ENCODE peak calls at places on chromosomes 16 and 17, in four cellular contexts. R is H9, T is IMR-90, G is H1. P is an unnamed sample.

GRCh38 chr17:29710891-29711418 is 88.2 kb upstream of the CORO6 start:
- DNase-seq in T (peak; percentile 56), R (no peak), G (no peak), P (peak; percentile 65)

GRCh38 chr16:9311303-9311954 is 220.0 kb downstream of the HAPSTR1 start:
- DNase-seq in R (peak; percentile 78), T (no peak), G (peak; percentile 39), P (peak; percentile 73)

GRCh38 chr16:26969589-26970217 is 97.0 kb upstream of the C16orf82 start:
- DNase-seq in G (no peak), R (no peak), T (no peak), P (no peak)

GRCh38 chr16:19001788-19002187 is 18.1 kb downstream of the TMC7 start:
- DNase-seq in G (no peak), R (no peak), T (peak; percentile 46), P (no peak)

GRCh38 chr16:48961546-48961945 is 320.1 kb downstream of the CBLN1 start:
- DNase-seq in T (no peak), G (no peak), R (no peak), P (no peak)

GRCh38 chr16:8850279-8850885 is 18.4 kb downstream of the CARHSP1 start:
- DNase-seq in T (peak; percentile 87), G (no peak), R (peak; percentile 30), P (no peak)

GRCh38 chr17:74868908-74869255 is 3.9 kb downstream of the FDXR start:
- DNase-seq in R (no peak), T (no peak), G (no peak), P (no peak)

GRCh38 chr17:40343126-40344119 is 21.1 kb downstream of the GJD3 start:
- DNase-seq in G (no peak), R (no peak), T (no peak), P (no peak)

GRCh38 chr16:80129791-80130190 is 411.0 kb upstream of the DYNLRB2 start:
- DNase-seq in G (no peak), R (no peak), T (no peak), P (peak; percentile 95)

GRCh38 chr16:81817789-81818304 is 38.8 kb downstream of the PLCG2 start:
- DNase-seq in T (no peak), R (no peak), G (no peak), P (no peak)
- H3K4me1 ChIP-seq in T (no peaks in the 10 kb centered on the region), R (peaks cover 9% of the 10 kb centered on the region), G (peaks cover 7% of the 10 kb centered on the region), P (peaks cover 2% of the 10 kb centered on the region)

DNA sequence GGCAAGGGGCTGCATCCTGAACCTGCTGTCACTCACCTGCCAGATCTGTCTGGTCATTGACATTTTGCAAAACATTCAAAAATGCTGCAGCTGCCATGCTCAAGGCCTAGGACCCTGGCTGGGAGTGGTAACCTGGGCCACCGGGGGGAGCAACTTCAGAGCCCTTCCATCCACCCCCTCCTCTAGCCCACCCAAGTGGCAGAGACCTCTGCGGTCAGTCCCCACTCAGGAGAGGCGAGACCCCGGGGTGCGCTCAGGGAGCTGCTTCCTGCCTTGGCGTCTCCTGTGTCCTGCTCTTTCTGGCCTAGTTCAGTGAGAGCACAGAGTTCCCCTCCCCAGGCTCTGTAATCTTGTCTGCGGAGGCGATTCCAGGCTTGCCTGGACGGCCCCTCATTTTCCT is 108.8 kb downstream of the CCDC182 start:
- DNase-seq in T (no peak), R (no peak), G (no peak), P (no peak)
- H4K5ac ChIP-seq in T (no peak overlapping the region), R (no peak overlapping the region), G (no peak overlapping the region), P (no peak overlapping the region)

GRCh38 chr17:57603541-57603940 is 141.6 kb downstream of the CCDC182 start:
- DNase-seq in R (no peak), T (no peak), G (no peak), P (no peak)
- H3K4me1 ChIP-seq in R (peaks cover 3% of the 10 kb centered on the region), T (peaks cover 17% of the 10 kb centered on the region), G (peaks cover 6% of the 10 kb centered on the region), P (no peaks in the 10 kb centered on the region)

GRCh38 chr17:1039511-1040215 is 42.7 kb downstream of the TIMM22 start:
- DNase-seq in G (no peak), R (peak; percentile 62), T (no peak), P (peak; percentile 47)

GRCh38 chr17:1043601-1044251 is 46.8 kb downstream of the TIMM22 start:
- DNase-seq in T (no peak), R (peak; percentile 67), G (no peak), P (peak; percentile 42)

GRCh38 chr17:1040216-1040600 is 43.3 kb downstream of the TIMM22 start:
- DNase-seq in G (no peak), T (no peak), R (no peak), P (no peak)

GRCh38 chr17:1042486-1042885 is 45.6 kb downstream of the TIMM22 start:
- DNase-seq in T (no peak), G (no peak), R (no peak), P (no peak)

GRCh38 chr17:1041746-1042145 is 44.8 kb downstream of the TIMM22 start:
- DNase-seq in T (no peak), R (no peak), G (no peak), P (no peak)
- H4K5ac ChIP-seq in T (no peak overlapping the region), R (no peak overlapping the region), G (no peak overlapping the region), P (no peak overlapping the region)

GRCh38 chr16:70714526-70715112 is 28.8 kb upstream of the MTSS2 start:
- DNase-seq in G (no peak), R (no peak), T (no peak), P (no peak)
- H3K4me1 ChIP-seq in G (peaks cover 13% of the 10 kb centered on the region), R (peaks cover 9% of the 10 kb centered on the region), T (peaks cover 38% of the 10 kb centered on the region), P (peaks cover 4% of the 10 kb centered on the region)

DNA sequence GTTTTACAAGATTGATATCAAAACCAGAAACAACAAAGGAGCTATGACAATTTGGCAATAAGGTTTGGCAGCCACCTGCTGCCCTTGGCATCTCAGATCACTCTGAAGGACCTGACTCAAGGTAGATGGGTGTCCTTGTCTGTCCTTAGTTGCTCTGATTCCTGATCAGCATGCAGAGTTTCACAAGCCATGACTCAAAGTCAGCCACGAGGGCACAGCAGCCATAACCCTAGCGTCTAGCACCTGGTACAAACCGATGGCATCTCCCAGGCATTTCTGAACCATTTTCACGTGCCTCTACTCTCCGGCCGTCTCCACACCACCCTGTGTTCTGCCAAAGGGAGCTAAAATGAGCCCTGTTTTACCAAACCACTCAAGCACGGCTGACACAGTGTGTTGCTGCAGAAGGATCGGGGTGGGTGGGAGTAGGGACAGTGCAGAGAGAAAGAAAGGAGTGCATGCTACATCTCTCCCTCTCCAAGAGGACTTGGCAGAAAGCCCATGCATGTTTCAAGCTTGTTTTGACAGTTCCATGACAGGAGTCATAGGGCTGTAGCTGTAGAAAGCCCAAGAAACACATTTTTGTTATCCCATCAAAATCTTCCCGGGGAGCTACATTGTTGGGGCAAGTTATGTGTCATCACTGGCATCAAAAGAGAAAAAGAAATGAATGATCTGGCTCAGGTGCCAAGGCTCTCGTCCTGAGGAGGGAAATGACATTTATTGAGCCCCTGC is 297.3 kb downstream of the ABCC12 start:
- DNase-seq in R (no peak), G (no peak), T (no peak), P (no peak)
- H4K5ac ChIP-seq in R (no peak overlapping the region), G (no peak overlapping the region), T (no peak overlapping the region), P (no peak overlapping the region)

P was measured in mesendoderm.